ENCODE peak calls at places on chromosomes 6 and 20, in six cellular contexts. One of them, this sample, is unnamed.
A peak's percentile ranks its signal among the peaks of the same experiment; 100 is the strongest.

GRCh38 chr6:163284151-163284550 is 130.4 kb upstream of the QKI start:
- DNase-seq in kidney: no peak
- DNase-seq in IMR-90: no peak
- DNase-seq in mammary epithelial cell: no peak
- DNase-seq in neural progenitor cell: no peak
- DNase-seq in MM.1S: no peak
- DNase-seq in this sample: no peak

GRCh38 chr6:101800598-101800997 is 407.1 kb downstream of the GRIK2 start:
- DNase-seq in kidney: no peak
- DNase-seq in IMR-90: no peak
- DNase-seq in mammary epithelial cell: no peak
- DNase-seq in neural progenitor cell: no peak
- DNase-seq in MM.1S: no peak
- DNase-seq in this sample: no peak

GRCh38 chr6:134295953-134296553 is 21.9 kb downstream of the SGK1 start:
- DNase-seq in kidney: no peak
- DNase-seq in IMR-90: peak; percentile 100
- DNase-seq in mammary epithelial cell: peak; percentile 79
- DNase-seq in neural progenitor cell: no peak
- DNase-seq in MM.1S: peak; percentile 80
- DNase-seq in this sample: peak; percentile 96

GRCh38 chr6:111982681-111983080 is 71.2 kb upstream of the CCN6 start:
- DNase-seq in kidney: no peak
- DNase-seq in IMR-90: no peak
- DNase-seq in mammary epithelial cell: peak; percentile 46
- DNase-seq in neural progenitor cell: no peak
- DNase-seq in MM.1S: no peak
- DNase-seq in this sample: no peak

GRCh38 chr20:36830791-36831691 is 44.9 kb upstream of the TLDC2 start:
- DNase-seq in kidney: no peak
- DNase-seq in IMR-90: peak; percentile 23
- DNase-seq in mammary epithelial cell: no peak
- DNase-seq in neural progenitor cell: no peak
- DNase-seq in MM.1S: no peak
- DNase-seq in this sample: peak; percentile 80

GRCh38 chr6:55882731-55883595 is 7.6 kb upstream of the BMP5 start:
- DNase-seq in kidney: no peak
- DNase-seq in IMR-90: peak; percentile 84
- DNase-seq in mammary epithelial cell: peak; percentile 73
- DNase-seq in neural progenitor cell: no peak
- DNase-seq in MM.1S: no peak
- DNase-seq in this sample: peak; percentile 60

GRCh38 chr6:119076966-119077642 is 1.4 kb downstream of the FAM184A start:
- DNase-seq in kidney: no peak
- DNase-seq in IMR-90: no peak
- DNase-seq in mammary epithelial cell: no peak
- DNase-seq in neural progenitor cell: no peak
- DNase-seq in MM.1S: no peak
- DNase-seq in this sample: peak; percentile 3

GRCh38 chr6:8731874-8732273 is 296.5 kb upstream of the SLC35B3 start:
- DNase-seq in kidney: no peak
- DNase-seq in IMR-90: no peak
- DNase-seq in mammary epithelial cell: no peak
- DNase-seq in neural progenitor cell: no peak
- DNase-seq in MM.1S: peak; percentile 55
- DNase-seq in this sample: no peak

GRCh38 chr6:2970034-2970685 is 1.2 kb downstream of the SERPINB6 start:
- DNase-seq in kidney: no peak
- DNase-seq in IMR-90: peak; percentile 40
- DNase-seq in mammary epithelial cell: no peak
- DNase-seq in neural progenitor cell: peak; percentile 84
- DNase-seq in MM.1S: no peak
- DNase-seq in this sample: peak; percentile 57

GRCh38 chr20:51750037-51750769 is 18.0 kb downstream of the ATP9A start:
- DNase-seq in kidney: peak; percentile 93
- DNase-seq in IMR-90: peak; percentile 94
- DNase-seq in mammary epithelial cell: peak; percentile 94
- DNase-seq in neural progenitor cell: no peak
- DNase-seq in MM.1S: no peak
- DNase-seq in this sample: peak; percentile 98

GRCh38 chr6:122838060-122838780 is 49.2 kb downstream of the SMPDL3A start:
- DNase-seq in kidney: no peak
- DNase-seq in IMR-90: peak; percentile 33
- DNase-seq in mammary epithelial cell: no peak
- DNase-seq in neural progenitor cell: no peak
- DNase-seq in MM.1S: peak; percentile 14
- DNase-seq in this sample: peak; percentile 41

GRCh38 chr6:21603516-21603952 is 10.0 kb downstream of the SOX4 start:
- DNase-seq in kidney: no peak
- DNase-seq in IMR-90: no peak
- DNase-seq in mammary epithelial cell: no peak
- DNase-seq in neural progenitor cell: no peak
- DNase-seq in MM.1S: no peak
- DNase-seq in this sample: no peak
- H3K4me1 ChIP-seq in kidney: peaks cover 8% of the 10 kb centered on the region
- H3K4me1 ChIP-seq in IMR-90: peaks cover 4% of the 10 kb centered on the region
- H3K4me1 ChIP-seq in mammary epithelial cell: peaks cover 7% of the 10 kb centered on the region
- H3K4me1 ChIP-seq in neural progenitor cell: peaks cover 17% of the 10 kb centered on the region
- H3K4me1 ChIP-seq in MM.1S: no peaks in the 10 kb centered on the region
- H3K4me1 ChIP-seq in this sample: peaks cover 6% of the 10 kb centered on the region

GRCh38 chr6:128479048-128479666 is 41.2 kb downstream of the PTPRK start:
- DNase-seq in kidney: no peak
- DNase-seq in IMR-90: no peak
- DNase-seq in mammary epithelial cell: no peak
- DNase-seq in neural progenitor cell: no peak
- DNase-seq in MM.1S: no peak
- DNase-seq in this sample: no peak

GRCh38 chr6:128478230-128479047 is 42.0 kb downstream of the PTPRK start:
- DNase-seq in kidney: no peak
- DNase-seq in IMR-90: no peak
- DNase-seq in mammary epithelial cell: no peak
- DNase-seq in neural progenitor cell: no peak
- DNase-seq in MM.1S: peak; percentile 61
- DNase-seq in this sample: peak; percentile 9

GRCh38 chr6:128474933-128475332 is 45.5 kb downstream of the PTPRK start:
- DNase-seq in kidney: no peak
- DNase-seq in IMR-90: no peak
- DNase-seq in mammary epithelial cell: no peak
- DNase-seq in neural progenitor cell: no peak
- DNase-seq in MM.1S: no peak
- DNase-seq in this sample: no peak

GRCh38 chr6:128471907-128472306 is 48.5 kb downstream of the PTPRK start:
- DNase-seq in kidney: no peak
- DNase-seq in IMR-90: no peak
- DNase-seq in mammary epithelial cell: no peak
- DNase-seq in neural progenitor cell: no peak
- DNase-seq in MM.1S: no peak
- DNase-seq in this sample: no peak

GRCh38 chr6:128474481-128474880 is 45.9 kb downstream of the PTPRK start:
- DNase-seq in kidney: no peak
- DNase-seq in IMR-90: peak; percentile 31
- DNase-seq in mammary epithelial cell: peak; percentile 32
- DNase-seq in neural progenitor cell: no peak
- DNase-seq in MM.1S: no peak
- DNase-seq in this sample: peak; percentile 50
- H3K9ac ChIP-seq in kidney: no peak overlapping the region
- H3K9ac ChIP-seq in IMR-90: no peak overlapping the region
- H3K9ac ChIP-seq in mammary epithelial cell: no peak overlapping the region
- H3K9ac ChIP-seq in neural progenitor cell: peak overlapping the region; percentile 28
- H3K9ac ChIP-seq in MM.1S: no peak overlapping the region
- H3K9ac ChIP-seq in this sample: no peak overlapping the region

GRCh38 chr6:84078335-84078734 is 44.8 kb downstream of the MRAP2 start:
- DNase-seq in kidney: no peak
- DNase-seq in IMR-90: no peak
- DNase-seq in mammary epithelial cell: no peak
- DNase-seq in neural progenitor cell: peak; percentile 28
- DNase-seq in MM.1S: no peak
- DNase-seq in this sample: no peak
- H3K4me1 ChIP-seq in kidney: no peaks in the 10 kb centered on the region
- H3K4me1 ChIP-seq in IMR-90: no peaks in the 10 kb centered on the region
- H3K4me1 ChIP-seq in mammary epithelial cell: peaks cover 5% of the 10 kb centered on the region
- H3K4me1 ChIP-seq in neural progenitor cell: peaks cover 9% of the 10 kb centered on the region
- H3K4me1 ChIP-seq in MM.1S: no peaks in the 10 kb centered on the region
- H3K4me1 ChIP-seq in this sample: no peaks in the 10 kb centered on the region

DNA sequence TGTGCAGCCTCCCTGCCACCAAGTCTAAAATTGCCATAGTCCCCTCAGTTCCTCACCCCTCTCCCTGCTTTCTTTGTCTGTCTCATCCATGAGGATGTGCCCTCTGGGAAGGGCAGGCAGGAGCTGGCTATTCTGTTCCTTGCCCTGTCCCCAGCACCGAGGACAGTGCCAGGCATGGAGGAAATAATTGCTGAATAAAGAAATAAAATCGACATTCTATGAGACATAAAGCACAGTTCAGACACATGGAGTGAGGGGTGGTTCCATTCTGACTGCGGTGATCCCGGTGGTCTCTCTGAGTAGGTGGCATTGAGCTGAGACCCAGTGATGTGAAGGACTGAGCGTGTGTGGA is 23.5 kb upstream of the NOL4L start:
- DNase-seq in kidney: no peak
- DNase-seq in IMR-90: no peak
- DNase-seq in mammary epithelial cell: no peak
- DNase-seq in neural progenitor cell: no peak
- DNase-seq in MM.1S: no peak
- DNase-seq in this sample: no peak
- H3K9ac ChIP-seq in kidney: no peak overlapping the region
- H3K9ac ChIP-seq in IMR-90: no peak overlapping the region
- H3K9ac ChIP-seq in mammary epithelial cell: no peak overlapping the region
- H3K9ac ChIP-seq in neural progenitor cell: no peak overlapping the region
- H3K9ac ChIP-seq in MM.1S: no peak overlapping the region
- H3K9ac ChIP-seq in this sample: no peak overlapping the region

This sample was measured in GM23248.